ENCODE peak calls at places on chromosome 6, in ten cellular contexts. One of them, this sample, is unnamed.

GRCh38 chr6:31122803-31123706 is 2.8 kb upstream of the CDSN start:
- DNase-seq in upper lobe of right lung: peak; percentile 75
- DNase-seq in SK-N-SH: peak; percentile 48
- DNase-seq in astrocyte: peak; percentile 83
- DNase-seq in Panc1: no peak
- DNase-seq in prostate gland: peak; percentile 69
- DNase-seq in IMR-90: peak; percentile 76
- DNase-seq in fibroblast of lung: peak; percentile 89
- DNase-seq in heart left ventricle: peak; percentile 57
- DNase-seq in CD4-positive, alpha-beta T cell: no peak
- DNase-seq in this sample: no peak

GRCh38 chr6:31585531-31585930 is 546 bp upstream of the LST1 start:
- DNase-seq in astrocyte: no peak
- DNase-seq in heart left ventricle: no peak
- DNase-seq in SK-N-SH: no peak
- DNase-seq in prostate gland: no peak
- DNase-seq in CD4-positive, alpha-beta T cell: peak; percentile 30
- DNase-seq in IMR-90: no peak
- DNase-seq in Panc1: no peak
- DNase-seq in upper lobe of right lung: no peak
- DNase-seq in fibroblast of lung: no peak
- DNase-seq in this sample: no peak

GRCh38 chr6:3442444-3443220 is 14.2 kb downstream of the SLC22A23 start:
- DNase-seq in SK-N-SH: no peak
- DNase-seq in astrocyte: peak; percentile 92
- DNase-seq in fibroblast of lung: peak; percentile 94
- DNase-seq in prostate gland: no peak
- DNase-seq in CD4-positive, alpha-beta T cell: no peak
- DNase-seq in Panc1: no peak
- DNase-seq in upper lobe of right lung: no peak
- DNase-seq in heart left ventricle: no peak
- DNase-seq in IMR-90: peak; percentile 76
- DNase-seq in this sample: peak; percentile 71

GRCh38 chr6:127177929-127178231 is 59.4 kb downstream of the RSPO3 start:
- DNase-seq in heart left ventricle: no peak
- DNase-seq in fibroblast of lung: no peak
- DNase-seq in Panc1: no peak
- DNase-seq in SK-N-SH: no peak
- DNase-seq in upper lobe of right lung: no peak
- DNase-seq in prostate gland: no peak
- DNase-seq in CD4-positive, alpha-beta T cell: no peak
- DNase-seq in astrocyte: no peak
- DNase-seq in IMR-90: no peak
- DNase-seq in this sample: no peak

GRCh38 chr6:7389162-7389450 is 436 bp downstream of the CAGE1 start:
- DNase-seq in Panc1: no peak
- DNase-seq in IMR-90: peak; percentile 71
- DNase-seq in heart left ventricle: no peak
- DNase-seq in prostate gland: no peak
- DNase-seq in CD4-positive, alpha-beta T cell: no peak
- DNase-seq in astrocyte: no peak
- DNase-seq in upper lobe of right lung: no peak
- DNase-seq in fibroblast of lung: peak; percentile 73
- DNase-seq in SK-N-SH: no peak
- DNase-seq in this sample: no peak

GRCh38 chr6:149860834-149861602 is 3.1 kb downstream of the LRP11 start:
- DNase-seq in Panc1: no peak
- DNase-seq in astrocyte: peak; percentile 14
- DNase-seq in heart left ventricle: no peak
- DNase-seq in SK-N-SH: no peak
- DNase-seq in upper lobe of right lung: peak; percentile 68
- DNase-seq in prostate gland: no peak
- DNase-seq in IMR-90: no peak
- DNase-seq in CD4-positive, alpha-beta T cell: no peak
- DNase-seq in fibroblast of lung: no peak
- DNase-seq in this sample: no peak

GRCh38 chr6:142872376-142872775 is 72.6 kb downstream of the HIVEP2 start:
- DNase-seq in Panc1: no peak
- DNase-seq in astrocyte: peak; percentile 76
- DNase-seq in CD4-positive, alpha-beta T cell: no peak
- DNase-seq in fibroblast of lung: peak; percentile 74
- DNase-seq in upper lobe of right lung: no peak
- DNase-seq in heart left ventricle: no peak
- DNase-seq in SK-N-SH: no peak
- DNase-seq in prostate gland: no peak
- DNase-seq in IMR-90: peak; percentile 52
- DNase-seq in this sample: no peak

GRCh38 chr6:127192911-127193503 is 73.7 kb upstream of the RNF146 start:
- DNase-seq in prostate gland: no peak
- DNase-seq in astrocyte: no peak
- DNase-seq in upper lobe of right lung: no peak
- DNase-seq in IMR-90: peak; percentile 62
- DNase-seq in SK-N-SH: no peak
- DNase-seq in CD4-positive, alpha-beta T cell: no peak
- DNase-seq in heart left ventricle: no peak
- DNase-seq in fibroblast of lung: peak; percentile 30
- DNase-seq in Panc1: no peak
- DNase-seq in this sample: peak; percentile 20

GRCh38 chr6:12636336-12636735 is 80.2 kb upstream of the PHACTR1 start:
- DNase-seq in fibroblast of lung: no peak
- DNase-seq in prostate gland: no peak
- DNase-seq in heart left ventricle: no peak
- DNase-seq in SK-N-SH: no peak
- DNase-seq in astrocyte: no peak
- DNase-seq in CD4-positive, alpha-beta T cell: no peak
- DNase-seq in Panc1: no peak
- DNase-seq in upper lobe of right lung: no peak
- DNase-seq in IMR-90: no peak
- DNase-seq in this sample: no peak
- TF ChIP-seq CTCF in fibroblast of lung: no peak
- TF ChIP-seq CTCF in prostate gland: no peak
- TF ChIP-seq CTCF in heart left ventricle: no peak
- TF ChIP-seq CTCF in SK-N-SH: peak; percentile 22
- TF ChIP-seq CTCF in astrocyte: peak; percentile 13
- TF ChIP-seq CTCF in CD4-positive, alpha-beta T cell: no peak
- TF ChIP-seq CTCF in Panc1: peak; percentile 18
- TF ChIP-seq CTCF in upper lobe of right lung: peak; percentile 13
- TF ChIP-seq CTCF in IMR-90: no peak
- TF ChIP-seq CTCF in this sample: peak; percentile 35

DNA sequence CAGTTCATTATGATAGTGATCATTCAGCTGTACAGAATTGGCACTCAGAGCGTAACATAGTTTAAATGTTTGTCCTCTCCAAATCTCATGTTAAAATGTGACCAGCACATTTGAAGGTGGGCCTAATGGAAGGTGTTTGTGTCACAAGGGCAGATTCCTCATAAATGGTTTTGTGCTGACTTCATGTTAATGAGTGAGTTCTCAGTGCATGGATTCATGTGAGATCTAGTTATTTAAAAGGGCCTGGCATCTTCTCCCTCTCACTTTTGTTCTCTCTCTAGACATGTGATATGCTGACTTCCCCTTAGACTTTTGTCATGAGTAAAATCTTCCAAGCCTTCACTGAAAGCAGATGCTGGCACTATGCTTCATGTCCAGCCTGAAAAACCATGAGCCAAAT is 452.4 kb upstream of the PTCHD4 start:
- DNase-seq in prostate gland: no peak
- DNase-seq in astrocyte: no peak
- DNase-seq in Panc1: no peak
- DNase-seq in upper lobe of right lung: no peak
- DNase-seq in heart left ventricle: no peak
- DNase-seq in SK-N-SH: no peak
- DNase-seq in IMR-90: no peak
- DNase-seq in fibroblast of lung: no peak
- DNase-seq in CD4-positive, alpha-beta T cell: no peak
- DNase-seq in this sample: no peak
- H3K27ac ChIP-seq in prostate gland: no peak overlapping the region
- H3K27ac ChIP-seq in astrocyte: no peak overlapping the region
- H3K27ac ChIP-seq in Panc1: no peak overlapping the region
- H3K27ac ChIP-seq in upper lobe of right lung: no peak overlapping the region
- H3K27ac ChIP-seq in heart left ventricle: no peak overlapping the region
- H3K27ac ChIP-seq in SK-N-SH: no peak overlapping the region
- H3K27ac ChIP-seq in IMR-90: no peak overlapping the region
- H3K27ac ChIP-seq in fibroblast of lung: no peak overlapping the region
- H3K27ac ChIP-seq in CD4-positive, alpha-beta T cell: no peak overlapping the region
- H3K27ac ChIP-seq in this sample: no peak overlapping the region

DNA sequence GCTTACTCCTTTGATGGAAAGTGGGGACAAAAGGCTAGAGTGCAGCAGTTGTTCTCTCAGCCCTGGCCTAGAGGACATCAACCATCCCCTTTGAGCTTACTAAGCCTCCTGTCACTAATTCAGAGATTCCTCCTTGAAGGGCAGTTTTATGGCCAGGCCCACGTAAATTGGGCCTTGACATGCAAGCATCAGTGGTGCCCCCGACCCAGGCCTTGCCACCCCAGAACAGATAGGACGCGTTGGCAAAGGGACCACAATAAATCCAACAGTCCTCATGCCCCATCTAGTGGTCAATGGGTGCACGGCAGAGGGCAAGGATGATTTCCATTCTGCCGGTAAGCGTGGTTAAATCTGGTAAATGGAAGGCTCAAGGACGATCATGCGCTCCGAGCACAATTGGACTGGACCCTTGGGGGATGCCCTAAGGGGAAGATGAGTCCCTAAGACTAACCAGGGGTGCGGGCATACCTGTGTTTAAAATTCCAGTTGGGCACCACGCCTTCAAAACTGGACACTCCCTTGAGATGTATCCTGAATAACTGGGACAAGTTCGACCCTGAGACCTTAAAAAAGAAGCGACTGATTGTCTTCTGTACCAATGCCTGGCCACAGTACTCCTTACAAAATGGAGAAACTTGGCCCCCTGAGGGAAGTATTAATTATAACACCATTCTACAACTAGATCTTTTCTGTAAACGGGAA is 32.6 kb downstream of the CEP85L start:
- DNase-seq in prostate gland: peak; percentile 23
- DNase-seq in CD4-positive, alpha-beta T cell: peak; percentile 68
- DNase-seq in astrocyte: peak; percentile 8
- DNase-seq in Panc1: peak; percentile 63
- DNase-seq in heart left ventricle: peak; percentile 55
- DNase-seq in SK-N-SH: peak; percentile 49
- DNase-seq in IMR-90: peak; percentile 26
- DNase-seq in upper lobe of right lung: peak; percentile 66
- DNase-seq in fibroblast of lung: peak; percentile 19
- DNase-seq in this sample: no peak
- TF ChIP-seq CTCF in prostate gland: peak; percentile 56
- TF ChIP-seq CTCF in CD4-positive, alpha-beta T cell: peak; percentile 76
- TF ChIP-seq CTCF in astrocyte: peak; percentile 77
- TF ChIP-seq CTCF in Panc1: peak; percentile 97
- TF ChIP-seq CTCF in heart left ventricle: peak; percentile 88
- TF ChIP-seq CTCF in SK-N-SH: peak; percentile 85
- TF ChIP-seq CTCF in IMR-90: peak; percentile 70
- TF ChIP-seq CTCF in upper lobe of right lung: peak; percentile 91
- TF ChIP-seq CTCF in fibroblast of lung: peak; percentile 95
- TF ChIP-seq CTCF in this sample: peak; percentile 70

DNA sequence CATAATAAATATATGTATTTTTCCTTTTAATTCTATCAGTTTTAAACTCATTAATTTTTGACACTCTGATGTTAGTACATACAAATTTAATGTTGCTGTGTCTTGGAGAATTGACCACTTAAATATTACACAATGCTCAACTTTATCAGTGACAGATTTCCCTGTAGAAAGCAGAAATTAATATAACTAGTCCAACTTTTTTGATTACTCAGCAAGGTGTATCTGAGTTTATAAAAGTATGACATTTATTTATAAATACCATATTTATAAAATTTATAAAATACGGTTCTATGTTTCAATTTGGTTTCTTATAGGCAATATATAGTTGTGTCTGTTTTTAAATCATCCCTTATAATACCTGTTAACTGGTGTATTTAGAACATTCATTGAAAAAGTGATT is 350.0 kb upstream of the EYS start:
- DNase-seq in CD4-positive, alpha-beta T cell: no peak
- DNase-seq in IMR-90: no peak
- DNase-seq in prostate gland: no peak
- DNase-seq in SK-N-SH: no peak
- DNase-seq in upper lobe of right lung: no peak
- DNase-seq in fibroblast of lung: no peak
- DNase-seq in Panc1: no peak
- DNase-seq in heart left ventricle: no peak
- DNase-seq in astrocyte: no peak
- DNase-seq in this sample: no peak
- H3K27ac ChIP-seq in CD4-positive, alpha-beta T cell: no peak overlapping the region
- H3K27ac ChIP-seq in IMR-90: no peak overlapping the region
- H3K27ac ChIP-seq in prostate gland: no peak overlapping the region
- H3K27ac ChIP-seq in SK-N-SH: no peak overlapping the region
- H3K27ac ChIP-seq in upper lobe of right lung: no peak overlapping the region
- H3K27ac ChIP-seq in fibroblast of lung: no peak overlapping the region
- H3K27ac ChIP-seq in Panc1: no peak overlapping the region
- H3K27ac ChIP-seq in heart left ventricle: no peak overlapping the region
- H3K27ac ChIP-seq in astrocyte: no peak overlapping the region
- H3K27ac ChIP-seq in this sample: no peak overlapping the region

GRCh38 chr6:113564401-113565161 is 292.6 kb upstream of the MARCKS start:
- DNase-seq in prostate gland: peak; percentile 5
- DNase-seq in fibroblast of lung: peak; percentile 98
- DNase-seq in SK-N-SH: peak; percentile 48
- DNase-seq in Panc1: no peak
- DNase-seq in upper lobe of right lung: peak; percentile 72
- DNase-seq in CD4-positive, alpha-beta T cell: no peak
- DNase-seq in heart left ventricle: peak; percentile 89
- DNase-seq in astrocyte: peak; percentile 97
- DNase-seq in IMR-90: peak; percentile 92
- DNase-seq in this sample: no peak
- TF ChIP-seq CTCF in prostate gland: no peak
- TF ChIP-seq CTCF in fibroblast of lung: peak; percentile 5
- TF ChIP-seq CTCF in SK-N-SH: no peak
- TF ChIP-seq CTCF in Panc1: no peak
- TF ChIP-seq CTCF in upper lobe of right lung: no peak
- TF ChIP-seq CTCF in CD4-positive, alpha-beta T cell: no peak
- TF ChIP-seq CTCF in heart left ventricle: peak; percentile 39
- TF ChIP-seq CTCF in astrocyte: no peak
- TF ChIP-seq CTCF in IMR-90: no peak
- TF ChIP-seq CTCF in this sample: no peak

This sample was measured in foreskin keratinocyte.